ENCODE peak calls at places on chromosome 3, in seven cellular contexts. One of them, this sample, is unnamed.

GRCh38 chr3:24110051-24110450 is 165.0 kb downstream of the NR1D2 start:
- DNase-seq in left cardiac atrium: no peak
- DNase-seq in OCI-LY7: no peak
- DNase-seq in smooth muscle cell of the brain vasculature: no peak
- DNase-seq in lung: no peak
- DNase-seq in fibroblast of pulmonary artery: no peak
- DNase-seq in CD8-positive, alpha-beta T cell: no peak
- DNase-seq in this sample: no peak

GRCh38 chr3:126103121-126104027 is 19.4 kb upstream of the SLC41A3 start:
- DNase-seq in fibroblast of pulmonary artery: no peak
- DNase-seq in CD8-positive, alpha-beta T cell: no peak
- DNase-seq in OCI-LY7: peak; percentile 22
- DNase-seq in smooth muscle cell of the brain vasculature: no peak
- DNase-seq in lung: no peak
- DNase-seq in left cardiac atrium: no peak
- DNase-seq in this sample: no peak

GRCh38 chr3:156233875-156234274 is 113.5 kb downstream of the KCNAB1 start:
- DNase-seq in fibroblast of pulmonary artery: no peak
- DNase-seq in smooth muscle cell of the brain vasculature: no peak
- DNase-seq in left cardiac atrium: no peak
- DNase-seq in CD8-positive, alpha-beta T cell: no peak
- DNase-seq in lung: no peak
- DNase-seq in OCI-LY7: no peak
- DNase-seq in this sample: no peak

GRCh38 chr3:124966557-124967480 is 32.3 kb upstream of the MUC13 start:
- DNase-seq in lung: no peak
- DNase-seq in fibroblast of pulmonary artery: no peak
- DNase-seq in left cardiac atrium: no peak
- DNase-seq in CD8-positive, alpha-beta T cell: no peak
- DNase-seq in smooth muscle cell of the brain vasculature: no peak
- DNase-seq in OCI-LY7: no peak
- DNase-seq in this sample: no peak

GRCh38 chr3:81758275-81758674 is 3.2 kb downstream of the GBE1 start:
- DNase-seq in OCI-LY7: no peak
- DNase-seq in fibroblast of pulmonary artery: peak; percentile 77
- DNase-seq in lung: no peak
- DNase-seq in CD8-positive, alpha-beta T cell: no peak
- DNase-seq in smooth muscle cell of the brain vasculature: no peak
- DNase-seq in left cardiac atrium: no peak
- DNase-seq in this sample: no peak

GRCh38 chr3:94101860-94102259 is 39.0 kb downstream of the NSUN3 start:
- DNase-seq in fibroblast of pulmonary artery: peak; percentile 33
- DNase-seq in CD8-positive, alpha-beta T cell: no peak
- DNase-seq in smooth muscle cell of the brain vasculature: no peak
- DNase-seq in OCI-LY7: peak; percentile 6
- DNase-seq in lung: no peak
- DNase-seq in left cardiac atrium: no peak
- DNase-seq in this sample: no peak

GRCh38 chr3:142315083-142315482 is 89.7 kb upstream of the GK5 start:
- DNase-seq in lung: no peak
- DNase-seq in left cardiac atrium: no peak
- DNase-seq in smooth muscle cell of the brain vasculature: peak; percentile 21
- DNase-seq in CD8-positive, alpha-beta T cell: no peak
- DNase-seq in OCI-LY7: no peak
- DNase-seq in fibroblast of pulmonary artery: peak; percentile 69
- DNase-seq in this sample: no peak

GRCh38 chr3:155070932-155071387 is 9.2 kb upstream of the MME start:
- DNase-seq in smooth muscle cell of the brain vasculature: peak; percentile 80
- DNase-seq in OCI-LY7: no peak
- DNase-seq in lung: no peak
- DNase-seq in left cardiac atrium: peak; percentile 24
- DNase-seq in CD8-positive, alpha-beta T cell: no peak
- DNase-seq in fibroblast of pulmonary artery: peak; percentile 98
- DNase-seq in this sample: no peak

GRCh38 chr3:139935071-139935865 is at the start of gene CLSTN2:
- DNase-seq in CD8-positive, alpha-beta T cell: no peak
- DNase-seq in left cardiac atrium: peak; percentile 87
- DNase-seq in lung: no peak
- DNase-seq in smooth muscle cell of the brain vasculature: no peak
- DNase-seq in OCI-LY7: no peak
- DNase-seq in fibroblast of pulmonary artery: peak; percentile 7
- DNase-seq in this sample: peak; percentile 89

GRCh38 chr3:39814007-39814406 is 4.6 kb downstream of the MYRIP start:
- DNase-seq in left cardiac atrium: peak; percentile 22
- DNase-seq in OCI-LY7: no peak
- DNase-seq in CD8-positive, alpha-beta T cell: no peak
- DNase-seq in lung: no peak
- DNase-seq in fibroblast of pulmonary artery: peak; percentile 74
- DNase-seq in smooth muscle cell of the brain vasculature: peak; percentile 2
- DNase-seq in this sample: no peak

GRCh38 chr3:57586778-57587177 is 10.4 kb downstream of the ARF4 start:
- DNase-seq in fibroblast of pulmonary artery: no peak
- DNase-seq in CD8-positive, alpha-beta T cell: no peak
- DNase-seq in OCI-LY7: no peak
- DNase-seq in smooth muscle cell of the brain vasculature: no peak
- DNase-seq in lung: no peak
- DNase-seq in left cardiac atrium: no peak
- DNase-seq in this sample: no peak

GRCh38 chr3:172709776-172710708 is 825 bp downstream of the NCEH1 start:
- DNase-seq in OCI-LY7: peak; percentile 22
- DNase-seq in CD8-positive, alpha-beta T cell: no peak
- DNase-seq in lung: peak; percentile 44
- DNase-seq in left cardiac atrium: peak; percentile 35
- DNase-seq in smooth muscle cell of the brain vasculature: peak; percentile 31
- DNase-seq in fibroblast of pulmonary artery: peak; percentile 40
- DNase-seq in this sample: peak; percentile 63

GRCh38 chr3:194404365-194405140 is 5.5 kb upstream of the GP5 start:
- DNase-seq in fibroblast of pulmonary artery: peak; percentile 75
- DNase-seq in lung: no peak
- DNase-seq in left cardiac atrium: no peak
- DNase-seq in OCI-LY7: peak; percentile 62
- DNase-seq in smooth muscle cell of the brain vasculature: peak; percentile 36
- DNase-seq in CD8-positive, alpha-beta T cell: no peak
- DNase-seq in this sample: no peak

GRCh38 chr3:112097378-112097777 is 11.2 kb downstream of the C3orf52 start:
- DNase-seq in lung: peak; percentile 66
- DNase-seq in OCI-LY7: no peak
- DNase-seq in left cardiac atrium: no peak
- DNase-seq in fibroblast of pulmonary artery: peak; percentile 99
- DNase-seq in smooth muscle cell of the brain vasculature: peak; percentile 96
- DNase-seq in CD8-positive, alpha-beta T cell: no peak
- DNase-seq in this sample: no peak

GRCh38 chr3:107993771-107994170 is 97.1 kb downstream of the CD47 start:
- DNase-seq in smooth muscle cell of the brain vasculature: no peak
- DNase-seq in left cardiac atrium: no peak
- DNase-seq in fibroblast of pulmonary artery: peak; percentile 62
- DNase-seq in CD8-positive, alpha-beta T cell: no peak
- DNase-seq in lung: no peak
- DNase-seq in OCI-LY7: no peak
- DNase-seq in this sample: no peak

GRCh38 chr3:13415236-13416001 is 4.7 kb downstream of the NUP210 start:
- DNase-seq in smooth muscle cell of the brain vasculature: no peak
- DNase-seq in fibroblast of pulmonary artery: no peak
- DNase-seq in lung: no peak
- DNase-seq in OCI-LY7: peak; percentile 31
- DNase-seq in CD8-positive, alpha-beta T cell: no peak
- DNase-seq in left cardiac atrium: no peak
- DNase-seq in this sample: no peak

GRCh38 chr3:51953445-51953844 is 1.7 kb upstream of the GPR62 start:
- DNase-seq in lung: no peak
- DNase-seq in OCI-LY7: no peak
- DNase-seq in left cardiac atrium: no peak
- DNase-seq in CD8-positive, alpha-beta T cell: no peak
- DNase-seq in fibroblast of pulmonary artery: peak; percentile 72
- DNase-seq in smooth muscle cell of the brain vasculature: no peak
- DNase-seq in this sample: peak; percentile 2

GRCh38 chr3:10192953-10193691 is 28.4 kb downstream of the IRAK2 start:
- DNase-seq in smooth muscle cell of the brain vasculature: peak; percentile 54
- DNase-seq in CD8-positive, alpha-beta T cell: peak; percentile 16
- DNase-seq in fibroblast of pulmonary artery: peak; percentile 89
- DNase-seq in left cardiac atrium: peak; percentile 26
- DNase-seq in lung: no peak
- DNase-seq in OCI-LY7: peak; percentile 89
- DNase-seq in this sample: no peak

GRCh38 chr3:120300971-120301370 is 15.9 kb upstream of the GPR156 start:
- DNase-seq in OCI-LY7: no peak
- DNase-seq in fibroblast of pulmonary artery: peak; percentile 57
- DNase-seq in left cardiac atrium: no peak
- DNase-seq in smooth muscle cell of the brain vasculature: no peak
- DNase-seq in lung: no peak
- DNase-seq in CD8-positive, alpha-beta T cell: no peak
- DNase-seq in this sample: no peak

GRCh38 chr3:86923071-86923476 is 67.9 kb downstream of the VGLL3 start:
- DNase-seq in CD8-positive, alpha-beta T cell: no peak
- DNase-seq in OCI-LY7: no peak
- DNase-seq in fibroblast of pulmonary artery: peak; percentile 60
- DNase-seq in left cardiac atrium: no peak
- DNase-seq in lung: no peak
- DNase-seq in smooth muscle cell of the brain vasculature: no peak
- DNase-seq in this sample: no peak

GRCh38 chr3:79809106-79809505 is 41.3 kb upstream of the ROBO1 start:
- DNase-seq in fibroblast of pulmonary artery: no peak
- DNase-seq in OCI-LY7: no peak
- DNase-seq in smooth muscle cell of the brain vasculature: no peak
- DNase-seq in left cardiac atrium: no peak
- DNase-seq in CD8-positive, alpha-beta T cell: no peak
- DNase-seq in lung: no peak
- DNase-seq in this sample: no peak

GRCh38 chr3:149771652-149772271 is 19.5 kb upstream of the COMMD2 start:
- DNase-seq in lung: peak; percentile 54
- DNase-seq in smooth muscle cell of the brain vasculature: no peak
- DNase-seq in fibroblast of pulmonary artery: peak; percentile 54
- DNase-seq in OCI-LY7: peak; percentile 45
- DNase-seq in CD8-positive, alpha-beta T cell: no peak
- DNase-seq in left cardiac atrium: peak; percentile 53
- DNase-seq in this sample: no peak

GRCh38 chr3:152718810-152719209 is 116.1 kb upstream of the P2RY1 start:
- DNase-seq in fibroblast of pulmonary artery: no peak
- DNase-seq in CD8-positive, alpha-beta T cell: no peak
- DNase-seq in OCI-LY7: no peak
- DNase-seq in left cardiac atrium: no peak
- DNase-seq in smooth muscle cell of the brain vasculature: no peak
- DNase-seq in lung: no peak
- DNase-seq in this sample: no peak

GRCh38 chr3:194003128-194004057 is 132.6 kb upstream of the HES1 start:
- DNase-seq in fibroblast of pulmonary artery: peak; percentile 96
- DNase-seq in OCI-LY7: peak; percentile 22
- DNase-seq in left cardiac atrium: peak; percentile 93
- DNase-seq in CD8-positive, alpha-beta T cell: no peak
- DNase-seq in lung: peak; percentile 89
- DNase-seq in smooth muscle cell of the brain vasculature: peak; percentile 63
- DNase-seq in this sample: peak; percentile 92

GRCh38 chr3:20324664-20325478 is 138.9 kb upstream of the SGO1 start:
- DNase-seq in left cardiac atrium: no peak
- DNase-seq in fibroblast of pulmonary artery: peak; percentile 40
- DNase-seq in OCI-LY7: peak; percentile 9
- DNase-seq in smooth muscle cell of the brain vasculature: no peak
- DNase-seq in CD8-positive, alpha-beta T cell: no peak
- DNase-seq in lung: no peak
- DNase-seq in this sample: no peak